ENCODE peak calls at places on chromosomes 6 and 20, in eight cellular contexts. One of them, this sample, is unnamed.

GRCh38 chr6:127146935-127147334 is 28.5 kb downstream of the RSPO3 start:
- DNase-seq in OCI-LY7: no peak
- DNase-seq in fibroblast of mammary gland: peak
- DNase-seq in pancreas: no peak
- DNase-seq in epithelial cell of esophagus: peak
- DNase-seq in GM13977: no peak
- DNase-seq in WTC11: peak
- DNase-seq in fibroblast of pulmonary artery: peak
- DNase-seq in this sample: no peak

GRCh38 chr6:110878751-110879539 is 4.4 kb downstream of the AMD1 start:
- DNase-seq in fibroblast of mammary gland: peak
- DNase-seq in GM13977: no peak
- DNase-seq in OCI-LY7: peak
- DNase-seq in epithelial cell of esophagus: peak
- DNase-seq in pancreas: no peak
- DNase-seq in WTC11: peak
- DNase-seq in fibroblast of pulmonary artery: peak
- DNase-seq in this sample: peak

GRCh38 chr6:167279766-167280440 is 11.2 kb upstream of the UNC93A start:
- DNase-seq in fibroblast of mammary gland: no peak
- DNase-seq in GM13977: no peak
- DNase-seq in epithelial cell of esophagus: no peak
- DNase-seq in WTC11: no peak
- DNase-seq in fibroblast of pulmonary artery: no peak
- DNase-seq in OCI-LY7: no peak
- DNase-seq in pancreas: no peak
- DNase-seq in this sample: no peak

GRCh38 chr6:39188577-39188976 is 40.7 kb downstream of the KCNK5 start:
- DNase-seq in epithelial cell of esophagus: no peak
- DNase-seq in fibroblast of pulmonary artery: no peak
- DNase-seq in OCI-LY7: no peak
- DNase-seq in GM13977: no peak
- DNase-seq in pancreas: no peak
- DNase-seq in fibroblast of mammary gland: no peak
- DNase-seq in WTC11: no peak
- DNase-seq in this sample: no peak

GRCh38 chr6:158730175-158730907 is 80.5 kb downstream of the SYTL3 start:
- DNase-seq in epithelial cell of esophagus: peak
- DNase-seq in OCI-LY7: no peak
- DNase-seq in pancreas: no peak
- DNase-seq in GM13977: no peak
- DNase-seq in fibroblast of mammary gland: no peak
- DNase-seq in WTC11: peak
- DNase-seq in fibroblast of pulmonary artery: no peak
- DNase-seq in this sample: no peak

GRCh38 chr6:133430530-133430929 is 189.4 kb downstream of the EYA4 start:
- DNase-seq in GM13977: no peak
- DNase-seq in fibroblast of mammary gland: no peak
- DNase-seq in WTC11: no peak
- DNase-seq in epithelial cell of esophagus: no peak
- DNase-seq in OCI-LY7: no peak
- DNase-seq in fibroblast of pulmonary artery: no peak
- DNase-seq in pancreas: no peak
- DNase-seq in this sample: no peak

GRCh38 chr6:12170351-12171079 is 119.6 kb upstream of the EDN1 start:
- DNase-seq in epithelial cell of esophagus: peak
- DNase-seq in OCI-LY7: no peak
- DNase-seq in fibroblast of mammary gland: peak
- DNase-seq in pancreas: no peak
- DNase-seq in fibroblast of pulmonary artery: no peak
- DNase-seq in GM13977: no peak
- DNase-seq in WTC11: no peak
- DNase-seq in this sample: no peak

GRCh38 chr6:13708679-13709261 is 2.9 kb downstream of the RANBP9 start:
- DNase-seq in epithelial cell of esophagus: no peak
- DNase-seq in GM13977: no peak
- DNase-seq in fibroblast of mammary gland: peak
- DNase-seq in fibroblast of pulmonary artery: peak
- DNase-seq in OCI-LY7: peak
- DNase-seq in WTC11: no peak
- DNase-seq in pancreas: no peak
- DNase-seq in this sample: no peak

GRCh38 chr6:71387179-71387578 is 98.6 kb downstream of the OGFRL1 start:
- DNase-seq in fibroblast of mammary gland: peak
- DNase-seq in pancreas: no peak
- DNase-seq in WTC11: no peak
- DNase-seq in epithelial cell of esophagus: no peak
- DNase-seq in OCI-LY7: no peak
- DNase-seq in fibroblast of pulmonary artery: peak
- DNase-seq in GM13977: no peak
- DNase-seq in this sample: no peak

GRCh38 chr20:43939762-43940121 is 25.1 kb downstream of the TOX2 start:
- DNase-seq in fibroblast of mammary gland: peak
- DNase-seq in pancreas: no peak
- DNase-seq in WTC11: no peak
- DNase-seq in OCI-LY7: no peak
- DNase-seq in GM13977: no peak
- DNase-seq in fibroblast of pulmonary artery: no peak
- DNase-seq in epithelial cell of esophagus: peak
- DNase-seq in this sample: no peak

GRCh38 chr6:10315034-10315433 is 99.8 kb downstream of the TFAP2A start:
- DNase-seq in epithelial cell of esophagus: no peak
- DNase-seq in GM13977: no peak
- DNase-seq in OCI-LY7: no peak
- DNase-seq in pancreas: no peak
- DNase-seq in fibroblast of mammary gland: no peak
- DNase-seq in fibroblast of pulmonary artery: no peak
- DNase-seq in WTC11: peak
- DNase-seq in this sample: no peak

GRCh38 chr20:9306521-9306920 is 207.9 kb upstream of the LAMP5 start:
- DNase-seq in fibroblast of pulmonary artery: peak
- DNase-seq in epithelial cell of esophagus: peak
- DNase-seq in OCI-LY7: no peak
- DNase-seq in WTC11: no peak
- DNase-seq in pancreas: no peak
- DNase-seq in fibroblast of mammary gland: peak
- DNase-seq in GM13977: no peak
- DNase-seq in this sample: no peak

GRCh38 chr20:17635320-17635673 is 46.7 kb downstream of the RRBP1 start:
- DNase-seq in fibroblast of mammary gland: no peak
- DNase-seq in epithelial cell of esophagus: no peak
- DNase-seq in OCI-LY7: no peak
- DNase-seq in pancreas: no peak
- DNase-seq in fibroblast of pulmonary artery: no peak
- DNase-seq in GM13977: no peak
- DNase-seq in WTC11: no peak
- DNase-seq in this sample: no peak
- TF ChIP-seq CTCF in fibroblast of mammary gland: no peak
- TF ChIP-seq CTCF in epithelial cell of esophagus: no peak
- TF ChIP-seq CTCF in OCI-LY7: no peak
- TF ChIP-seq CTCF in pancreas: no peak
- TF ChIP-seq CTCF in fibroblast of pulmonary artery: no peak
- TF ChIP-seq CTCF in GM13977: no peak
- TF ChIP-seq CTCF in WTC11: no peak
- TF ChIP-seq CTCF in this sample: no peak

GRCh38 chr20:10404023-10404628 is 29.9 kb downstream of the MKKS start:
- DNase-seq in OCI-LY7: no peak
- DNase-seq in epithelial cell of esophagus: no peak
- DNase-seq in fibroblast of mammary gland: no peak
- DNase-seq in WTC11: no peak
- DNase-seq in pancreas: no peak
- DNase-seq in GM13977: no peak
- DNase-seq in fibroblast of pulmonary artery: no peak
- DNase-seq in this sample: no peak
- TF ChIP-seq CTCF in OCI-LY7: no peak
- TF ChIP-seq CTCF in epithelial cell of esophagus: no peak
- TF ChIP-seq CTCF in fibroblast of mammary gland: no peak
- TF ChIP-seq CTCF in WTC11: no peak
- TF ChIP-seq CTCF in pancreas: no peak
- TF ChIP-seq CTCF in GM13977: no peak
- TF ChIP-seq CTCF in fibroblast of pulmonary artery: no peak
- TF ChIP-seq CTCF in this sample: no peak

DNA sequence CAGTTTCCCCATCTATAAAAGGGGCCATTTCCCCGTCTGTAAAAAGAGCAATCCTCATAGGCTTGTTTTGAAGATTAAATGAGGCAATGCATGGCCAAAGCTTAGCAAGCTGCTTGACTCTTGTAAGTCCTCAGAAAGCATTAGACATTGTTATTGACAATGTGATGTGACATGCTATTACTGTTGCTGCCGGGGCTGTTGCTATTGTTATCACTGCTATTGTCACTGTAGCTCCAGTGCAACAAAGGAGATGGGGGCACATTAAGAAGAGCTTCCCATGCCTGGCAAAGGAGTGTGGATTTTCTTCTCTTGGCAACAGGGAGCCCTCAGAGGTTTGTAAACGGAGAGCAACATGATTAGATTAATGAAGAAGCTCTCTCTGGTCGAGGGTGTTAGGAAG is 33.2 kb upstream of the FAM83D start:
- DNase-seq in WTC11: no peak
- DNase-seq in pancreas: no peak
- DNase-seq in fibroblast of pulmonary artery: no peak
- DNase-seq in OCI-LY7: peak
- DNase-seq in fibroblast of mammary gland: no peak
- DNase-seq in GM13977: peak
- DNase-seq in epithelial cell of esophagus: no peak
- DNase-seq in this sample: peak
- TF ChIP-seq CTCF in WTC11: no peak
- TF ChIP-seq CTCF in pancreas: no peak
- TF ChIP-seq CTCF in fibroblast of pulmonary artery: no peak
- TF ChIP-seq CTCF in OCI-LY7: no peak
- TF ChIP-seq CTCF in fibroblast of mammary gland: no peak
- TF ChIP-seq CTCF in GM13977: no peak
- TF ChIP-seq CTCF in epithelial cell of esophagus: no peak
- TF ChIP-seq CTCF in this sample: no peak

GRCh38 chr6:139204978-139205377 is 70.1 kb downstream of the HECA start:
- DNase-seq in WTC11: no peak
- DNase-seq in GM13977: no peak
- DNase-seq in epithelial cell of esophagus: no peak
- DNase-seq in pancreas: no peak
- DNase-seq in fibroblast of mammary gland: no peak
- DNase-seq in fibroblast of pulmonary artery: no peak
- DNase-seq in OCI-LY7: no peak
- DNase-seq in this sample: no peak
- TF ChIP-seq CTCF in WTC11: no peak
- TF ChIP-seq CTCF in GM13977: no peak
- TF ChIP-seq CTCF in epithelial cell of esophagus: no peak
- TF ChIP-seq CTCF in pancreas: no peak
- TF ChIP-seq CTCF in fibroblast of mammary gland: no peak
- TF ChIP-seq CTCF in fibroblast of pulmonary artery: no peak
- TF ChIP-seq CTCF in OCI-LY7: peak
- TF ChIP-seq CTCF in this sample: no peak

GRCh38 chr20:59082077-59082740 is 39.6 kb upstream of the PRELID3B start:
- DNase-seq in fibroblast of pulmonary artery: peak
- DNase-seq in WTC11: no peak
- DNase-seq in OCI-LY7: peak
- DNase-seq in epithelial cell of esophagus: peak
- DNase-seq in GM13977: no peak
- DNase-seq in fibroblast of mammary gland: peak
- DNase-seq in pancreas: no peak
- DNase-seq in this sample: no peak
- TF ChIP-seq CTCF in fibroblast of pulmonary artery: peak
- TF ChIP-seq CTCF in WTC11: no peak
- TF ChIP-seq CTCF in OCI-LY7: peak
- TF ChIP-seq CTCF in epithelial cell of esophagus: no peak
- TF ChIP-seq CTCF in GM13977: peak
- TF ChIP-seq CTCF in fibroblast of mammary gland: peak
- TF ChIP-seq CTCF in pancreas: peak
- TF ChIP-seq CTCF in this sample: no peak

This sample was measured in GM13976.